ENCODE peak calls at places on chromosome X, in seven cellular contexts. D is ascending aorta; K is neural crest cell; X is cardiac fibroblast; U is activated CD8-positive, alpha-beta T cell treated with anti-CD3 and anti-CD28 coated beads for 36 hours; V is OCI-LY7; O is fibroblast of the aortic adventitia. M is an unnamed sample.

GRCh38 chrX:46637937-46638336 is 64.4 kb downstream of the CHST7 start:
- DNase-seq in O (no peak), K (no peak), D (no peak), V (no peak), X (no peak), U (peak), M (no peak)

GRCh38 chrX:42996861-42997260 is 218.9 kb upstream of the PPP1R2C start:
- DNase-seq in V (peak), K (no peak), O (no peak), D (no peak), U (no peak), X (no peak), M (no peak)

GRCh38 chrX:39212456-39212855 is 411.2 kb downstream of the MID1IP1 start:
- DNase-seq in D (no peak), V (no peak), K (no peak), X (no peak), O (no peak), U (peak), M (no peak)

GRCh38 chrX:7965436-7965835 is 38.2 kb upstream of the PNPLA4 start:
- DNase-seq in U (no peak), O (no peak), X (no peak), K (no peak), V (no peak), D (no peak), M (no peak)

GRCh38 chrX:137052641-137053235 is 18.9 kb upstream of the GPR101 start:
- DNase-seq in O (no peak), D (no peak), X (no peak), U (peak), K (no peak), V (no peak), M (no peak)

GRCh38 chrX:150219374-150220185 is 143.5 kb upstream of the MAMLD1 start:
- DNase-seq in K (no peak), V (no peak), O (peak), U (peak), X (peak), D (no peak), M (no peak)

GRCh38 chrX:124212622-124213021 is 119.8 kb upstream of the TEX13D start:
- DNase-seq in K (no peak), D (no peak), V (peak), O (no peak), U (peak), X (no peak), M (no peak)

GRCh38 chrX:133868687-133869086 is 116.7 kb downstream of the GPC3 start:
- DNase-seq in D (no peak), U (no peak), K (no peak), O (no peak), V (no peak), X (no peak), M (no peak)

GRCh38 chrX:45735571-45735970 is 534.9 kb upstream of the DIPK2B start:
- DNase-seq in X (peak), V (no peak), D (no peak), K (no peak), O (no peak), U (no peak), M (no peak)

GRCh38 chrX:152600853-152601635 is 36.7 kb upstream of the GABRQ start:
- DNase-seq in V (no peak), K (no peak), X (no peak), O (no peak), U (no peak), D (no peak), M (no peak)

GRCh38 chrX:100090931-100091330 is 319.1 kb downstream of the PCDH19 start:
- DNase-seq in D (no peak), U (no peak), K (no peak), V (no peak), X (peak), O (peak), M (no peak)

GRCh38 chrX:39688576-39689373 is 409.0 kb downstream of the BCOR start:
- DNase-seq in K (peak), X (peak), O (peak), U (peak), V (no peak), D (no peak), M (peak)

DNA sequence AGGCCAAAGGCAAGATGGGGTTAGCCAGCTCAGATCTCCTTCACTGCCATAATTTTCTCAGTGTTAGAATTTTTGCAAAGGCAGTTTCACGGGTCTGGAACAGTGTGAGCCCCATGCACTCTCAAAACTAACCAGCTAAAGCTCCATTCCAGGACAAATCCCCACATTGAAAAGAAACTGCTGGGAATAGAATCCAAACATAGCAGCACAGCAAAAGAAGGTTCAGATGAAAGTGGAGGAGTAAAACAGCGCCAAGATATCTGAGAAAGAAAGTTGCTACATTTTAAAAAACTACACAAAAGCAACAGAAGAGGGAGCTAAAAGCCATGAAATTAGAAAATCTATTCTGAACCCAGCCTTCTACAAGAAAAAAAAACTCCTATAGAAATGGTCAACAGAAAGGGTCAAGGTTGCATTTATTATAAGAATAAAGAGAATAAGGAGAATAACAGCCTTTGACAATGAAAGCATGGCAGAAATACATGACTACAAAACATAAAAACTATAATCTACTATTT is 39.6 kb upstream of the SLC7A3 start:
- DNase-seq in K (no peak), O (peak), D (no peak), X (peak), U (no peak), V (peak), M (no peak)
- TF ChIP-seq CTCF in K (peak), O (peak), D (peak), X (no peak), U (peak), V (peak), M (peak)

DNA sequence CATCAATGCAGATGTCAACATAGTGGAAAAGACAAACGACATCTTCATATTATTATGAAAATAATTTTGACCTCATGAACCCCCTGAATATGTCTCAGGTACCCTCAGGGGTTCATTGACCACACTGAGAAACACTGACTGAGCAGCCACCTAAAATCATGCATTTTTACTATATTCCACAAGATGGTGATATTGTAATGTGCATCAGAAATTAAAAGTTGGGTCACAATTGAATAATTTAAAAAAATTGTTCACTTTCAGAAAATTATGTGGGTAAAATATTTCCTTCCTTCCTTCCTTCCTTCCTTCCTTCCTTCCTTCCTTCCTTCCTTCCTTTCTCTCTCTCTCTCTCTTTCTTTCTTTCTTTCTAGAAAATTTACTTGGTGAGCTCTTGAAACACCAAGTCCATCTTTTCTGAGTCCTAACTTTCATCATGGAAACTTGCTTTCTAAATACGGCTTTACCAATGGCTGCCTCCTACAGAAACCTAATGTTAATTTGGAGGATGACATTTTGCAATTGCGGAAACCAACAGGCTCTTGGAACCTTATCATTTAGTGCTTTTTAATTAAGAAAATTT is 103.6 kb downstream of the RTL3 start:
- DNase-seq in X (peak), U (no peak), V (peak), O (peak), K (no peak), D (no peak), M (no peak)
- TF ChIP-seq CTCF in X (peak), U (peak), V (peak), O (peak), K (peak), D (peak), M (peak)

GRCh38 chrX:11462648-11463047 is 169.4 kb downstream of the AMELX start:
- DNase-seq in O (no peak), X (no peak), U (no peak), K (no peak), V (no peak), D (no peak), M (no peak)

GRCh38 chrX:11462136-11462535 is 168.9 kb downstream of the AMELX start:
- DNase-seq in X (no peak), O (no peak), K (no peak), V (no peak), U (no peak), D (no peak), M (no peak)

GRCh38 chrX:11458175-11458574 is 165.0 kb downstream of the AMELX start:
- DNase-seq in O (peak), V (no peak), U (no peak), X (no peak), K (no peak), D (no peak), M (no peak)

GRCh38 chrX:11461181-11462001 is 168.2 kb downstream of the AMELX start:
- DNase-seq in U (no peak), X (peak), O (peak), D (no peak), V (no peak), K (no peak), M (no peak)

GRCh38 chrX:11460347-11460746 is 167.1 kb downstream of the AMELX start:
- DNase-seq in K (no peak), O (no peak), D (no peak), V (no peak), X (no peak), U (no peak), M (no peak)
- TF ChIP-seq CTCF in K (no peak), O (no peak), D (no peak), V (no peak), X (peak), U (no peak), M (no peak)

DNA sequence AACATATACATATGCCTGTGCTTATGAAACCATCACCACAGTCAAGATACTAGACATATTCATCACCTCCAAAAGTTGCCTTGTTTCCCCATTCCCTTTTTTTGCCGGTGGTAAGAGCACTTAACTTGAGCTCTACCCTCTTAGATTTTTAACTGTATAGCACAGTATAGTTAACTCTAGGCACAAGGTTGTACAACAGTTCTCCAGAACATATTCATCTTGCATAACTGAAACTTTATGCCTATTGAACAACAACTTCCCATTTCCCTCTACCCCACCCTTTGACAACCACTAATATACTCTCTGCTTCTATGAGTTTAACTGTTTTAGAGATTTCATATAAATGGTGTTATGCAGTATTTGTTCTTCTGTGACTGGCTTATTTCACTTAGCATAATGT is 119.3 kb downstream of the ASB9 start:
- DNase-seq in X (no peak), O (no peak), D (no peak), K (no peak), V (no peak), U (no peak), M (no peak)
- TF ChIP-seq CTCF in X (no peak), O (no peak), D (no peak), K (no peak), V (no peak), U (no peak), M (no peak)

GRCh38 chrX:101595739-101596419 is 21.9 kb downstream of the ARMCX6 start:
- DNase-seq in V (peak), K (peak), D (no peak), X (peak), U (peak), O (peak), M (no peak)
- TF ChIP-seq CTCF in V (peak), K (peak), D (peak), X (peak), U (peak), O (peak), M (peak)

M was measured in progenitor cell of endocrine pancreas.